ENCODE peak calls at places on chromosomes 11 and 22, in six cellular contexts. One of them, this sample, is unnamed.

GRCh38 chr11:70210051-70210501 is 7.0 kb downstream of the FADD start:
- DNase-seq in stomach: no peak
- DNase-seq in HFFc6: no peak
- DNase-seq in CD8-positive, alpha-beta T cell: no peak
- DNase-seq in nephron progenitor cell: no peak
- DNase-seq in fibroblast of mammary gland: peak
- DNase-seq in this sample: no peak

GRCh38 chr11:62410972-62411371 is 7.9 kb upstream of the SCGB1A1 start:
- DNase-seq in stomach: no peak
- DNase-seq in HFFc6: no peak
- DNase-seq in CD8-positive, alpha-beta T cell: no peak
- DNase-seq in nephron progenitor cell: no peak
- DNase-seq in fibroblast of mammary gland: no peak
- DNase-seq in this sample: no peak

GRCh38 chr11:3224730-3225098 is 6.1 kb upstream of the MRGPRG start:
- DNase-seq in stomach: no peak
- DNase-seq in HFFc6: no peak
- DNase-seq in CD8-positive, alpha-beta T cell: no peak
- DNase-seq in nephron progenitor cell: peak
- DNase-seq in fibroblast of mammary gland: no peak
- DNase-seq in this sample: no peak

GRCh38 chr11:96337541-96338530 is 5.2 kb downstream of the MAML2 start:
- DNase-seq in stomach: no peak
- DNase-seq in HFFc6: no peak
- DNase-seq in CD8-positive, alpha-beta T cell: no peak
- DNase-seq in nephron progenitor cell: no peak
- DNase-seq in fibroblast of mammary gland: peak
- DNase-seq in this sample: no peak

GRCh38 chr22:19117111-19117512 is 5.1 kb downstream of the DGCR2 start:
- DNase-seq in stomach: no peak
- DNase-seq in HFFc6: no peak
- DNase-seq in CD8-positive, alpha-beta T cell: no peak
- DNase-seq in nephron progenitor cell: no peak
- DNase-seq in fibroblast of mammary gland: no peak
- DNase-seq in this sample: no peak

GRCh38 chr22:19527861-19528417 is 3.7 kb upstream of the CLDN5 start:
- DNase-seq in stomach: no peak
- DNase-seq in HFFc6: peak
- DNase-seq in CD8-positive, alpha-beta T cell: no peak
- DNase-seq in nephron progenitor cell: no peak
- DNase-seq in fibroblast of mammary gland: peak
- DNase-seq in this sample: no peak

GRCh38 chr22:20951151-20951931 is 15.7 kb upstream of the AIFM3 start:
- DNase-seq in stomach: no peak
- DNase-seq in HFFc6: no peak
- DNase-seq in CD8-positive, alpha-beta T cell: no peak
- DNase-seq in nephron progenitor cell: no peak
- DNase-seq in fibroblast of mammary gland: no peak
- DNase-seq in this sample: no peak

GRCh38 chr11:68652683-68653156 is 31.6 kb upstream of the GAL start:
- DNase-seq in stomach: no peak
- DNase-seq in HFFc6: no peak
- DNase-seq in CD8-positive, alpha-beta T cell: no peak
- DNase-seq in nephron progenitor cell: no peak
- DNase-seq in fibroblast of mammary gland: no peak
- DNase-seq in this sample: no peak

GRCh38 chr11:64644348-64645242 is 53.6 kb downstream of the SLC22A12 start:
- DNase-seq in stomach: no peak
- DNase-seq in HFFc6: no peak
- DNase-seq in CD8-positive, alpha-beta T cell: no peak
- DNase-seq in nephron progenitor cell: peak
- DNase-seq in fibroblast of mammary gland: no peak
- DNase-seq in this sample: no peak

GRCh38 chr11:29773656-29774264 is 243.1 kb downstream of the KCNA4 start:
- DNase-seq in stomach: no peak
- DNase-seq in HFFc6: no peak
- DNase-seq in CD8-positive, alpha-beta T cell: no peak
- DNase-seq in nephron progenitor cell: no peak
- DNase-seq in fibroblast of mammary gland: peak
- DNase-seq in this sample: no peak

GRCh38 chr11:3044004-3044403 is 13.2 kb downstream of the CARS1 start:
- DNase-seq in stomach: no peak
- DNase-seq in HFFc6: no peak
- DNase-seq in CD8-positive, alpha-beta T cell: no peak
- DNase-seq in nephron progenitor cell: no peak
- DNase-seq in fibroblast of mammary gland: peak
- DNase-seq in this sample: no peak

GRCh38 chr11:2440646-2441045 is 3.7 kb downstream of the TRPM5 start:
- DNase-seq in stomach: no peak
- DNase-seq in HFFc6: no peak
- DNase-seq in CD8-positive, alpha-beta T cell: no peak
- DNase-seq in nephron progenitor cell: no peak
- DNase-seq in fibroblast of mammary gland: no peak
- DNase-seq in this sample: no peak

GRCh38 chr22:27790396-27791216 is 10.9 kb downstream of the MN1 start:
- DNase-seq in stomach: no peak
- DNase-seq in HFFc6: no peak
- DNase-seq in CD8-positive, alpha-beta T cell: no peak
- DNase-seq in nephron progenitor cell: peak
- DNase-seq in fibroblast of mammary gland: no peak
- DNase-seq in this sample: no peak

GRCh38 chr11:91804057-91804456 is 420.6 kb upstream of the FAT3 start:
- DNase-seq in stomach: no peak
- DNase-seq in HFFc6: no peak
- DNase-seq in CD8-positive, alpha-beta T cell: no peak
- DNase-seq in nephron progenitor cell: no peak
- DNase-seq in fibroblast of mammary gland: no peak
- DNase-seq in this sample: no peak

DNA sequence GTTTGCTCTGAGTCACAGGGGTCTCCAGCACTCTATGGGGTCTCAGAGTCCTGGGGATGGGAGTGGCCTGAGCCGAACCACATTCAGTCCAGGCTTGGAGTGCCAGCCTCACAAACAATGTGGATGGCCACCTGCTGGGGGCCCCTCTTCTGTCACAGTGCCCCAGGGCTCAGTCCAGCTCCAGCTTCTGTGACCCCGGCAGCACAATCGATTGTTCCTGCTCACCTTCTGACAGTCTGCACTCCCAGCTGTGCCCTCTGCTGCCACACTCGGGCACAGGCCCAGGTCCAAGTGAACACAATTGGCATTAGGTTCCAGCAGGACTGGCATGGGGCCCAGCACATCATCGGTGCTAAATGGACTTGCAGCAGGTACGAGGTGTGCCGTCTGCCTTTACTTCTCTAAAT is 84.8 kb downstream of the TP53I11 start:
- DNase-seq in stomach: peak
- DNase-seq in HFFc6: no peak
- DNase-seq in CD8-positive, alpha-beta T cell: no peak
- DNase-seq in nephron progenitor cell: no peak
- DNase-seq in fibroblast of mammary gland: no peak
- DNase-seq in this sample: peak
- TF ChIP-seq CTCF in stomach: no peak
- TF ChIP-seq CTCF in HFFc6: no peak
- TF ChIP-seq CTCF in CD8-positive, alpha-beta T cell: no peak
- TF ChIP-seq CTCF in nephron progenitor cell: no peak
- TF ChIP-seq CTCF in fibroblast of mammary gland: no peak
- TF ChIP-seq CTCF in this sample: no peak

GRCh38 chr22:22030493-22031182 is 48.1 kb upstream of the TOP3B start:
- DNase-seq in stomach: no peak
- DNase-seq in HFFc6: no peak
- DNase-seq in CD8-positive, alpha-beta T cell: no peak
- DNase-seq in nephron progenitor cell: peak
- DNase-seq in fibroblast of mammary gland: no peak
- DNase-seq in this sample: peak
- TF ChIP-seq CTCF in stomach: no peak
- TF ChIP-seq CTCF in HFFc6: peak
- TF ChIP-seq CTCF in CD8-positive, alpha-beta T cell: no peak
- TF ChIP-seq CTCF in nephron progenitor cell: peak
- TF ChIP-seq CTCF in fibroblast of mammary gland: peak
- TF ChIP-seq CTCF in this sample: peak

GRCh38 chr11:8196749-8197148 is 27.9 kb upstream of the RIC3 start:
- DNase-seq in stomach: no peak
- DNase-seq in HFFc6: no peak
- DNase-seq in CD8-positive, alpha-beta T cell: no peak
- DNase-seq in nephron progenitor cell: no peak
- DNase-seq in fibroblast of mammary gland: no peak
- DNase-seq in this sample: no peak

GRCh38 chr11:8192896-8193209 is 24.0 kb upstream of the RIC3 start:
- DNase-seq in stomach: no peak
- DNase-seq in HFFc6: no peak
- DNase-seq in CD8-positive, alpha-beta T cell: no peak
- DNase-seq in nephron progenitor cell: no peak
- DNase-seq in fibroblast of mammary gland: no peak
- DNase-seq in this sample: no peak

GRCh38 chr11:8186429-8186828 is 17.6 kb upstream of the RIC3 start:
- DNase-seq in stomach: no peak
- DNase-seq in HFFc6: no peak
- DNase-seq in CD8-positive, alpha-beta T cell: no peak
- DNase-seq in nephron progenitor cell: no peak
- DNase-seq in fibroblast of mammary gland: no peak
- DNase-seq in this sample: no peak

DNA sequence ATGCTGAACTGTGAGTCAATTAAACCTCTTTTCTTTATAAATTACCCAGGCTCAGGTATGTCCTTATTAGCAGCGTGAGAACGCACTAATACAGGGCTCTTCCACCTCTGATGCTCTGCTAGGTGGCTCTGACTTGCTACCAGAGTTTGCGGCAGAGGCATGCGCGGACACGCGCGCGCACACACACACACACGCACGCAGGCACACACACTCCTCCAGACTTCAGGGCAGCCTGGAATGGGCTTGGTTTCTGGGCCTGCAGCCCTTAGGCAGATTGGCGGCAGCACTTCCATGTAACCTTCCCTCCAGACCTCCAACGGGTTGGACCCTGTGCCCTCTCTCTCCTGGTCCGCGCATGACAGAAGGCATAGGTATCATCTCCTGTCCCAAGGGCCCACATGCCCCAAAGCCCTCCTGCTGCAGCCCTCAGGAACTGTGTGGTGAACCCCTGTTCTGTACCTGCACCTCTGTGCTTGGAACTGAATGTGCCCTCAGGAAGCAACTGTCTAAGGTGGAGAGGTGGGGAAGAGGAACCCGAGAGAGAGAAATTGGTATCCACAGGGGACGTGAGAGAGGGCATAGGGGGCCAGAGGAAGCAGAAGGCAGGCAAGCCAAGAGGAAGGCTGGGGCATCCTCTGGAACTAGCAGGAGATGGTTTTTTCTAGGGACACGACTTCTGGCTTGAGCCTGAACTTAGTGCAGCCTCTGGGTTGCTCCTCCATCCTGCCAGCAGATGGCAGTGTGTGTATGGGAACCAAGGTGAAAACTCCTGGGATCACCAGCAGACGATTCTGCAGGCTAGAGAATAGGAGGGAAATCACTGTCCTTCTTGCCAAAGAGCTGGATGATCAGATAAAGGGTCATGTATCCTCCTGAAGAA is 23.4 kb upstream of the RIC3 start:
- DNase-seq in stomach: peak
- DNase-seq in HFFc6: peak
- DNase-seq in CD8-positive, alpha-beta T cell: peak
- DNase-seq in nephron progenitor cell: peak
- DNase-seq in fibroblast of mammary gland: peak
- DNase-seq in this sample: peak
- TF ChIP-seq CTCF in stomach: no peak
- TF ChIP-seq CTCF in HFFc6: peak
- TF ChIP-seq CTCF in CD8-positive, alpha-beta T cell: peak
- TF ChIP-seq CTCF in nephron progenitor cell: peak
- TF ChIP-seq CTCF in fibroblast of mammary gland: peak
- TF ChIP-seq CTCF in this sample: peak

GRCh38 chr11:34105079-34105956 is at the start of gene NAT10:
- DNase-seq in stomach: peak
- DNase-seq in HFFc6: peak
- DNase-seq in CD8-positive, alpha-beta T cell: peak
- DNase-seq in nephron progenitor cell: peak
- DNase-seq in fibroblast of mammary gland: peak
- DNase-seq in this sample: peak
- TF ChIP-seq CTCF in stomach: no peak
- TF ChIP-seq CTCF in HFFc6: peak
- TF ChIP-seq CTCF in CD8-positive, alpha-beta T cell: no peak
- TF ChIP-seq CTCF in nephron progenitor cell: no peak
- TF ChIP-seq CTCF in fibroblast of mammary gland: no peak
- TF ChIP-seq CTCF in this sample: no peak

GRCh38 chr22:37018815-37019308 is 385 bp downstream of the TST start:
- DNase-seq in stomach: peak
- DNase-seq in HFFc6: peak
- DNase-seq in CD8-positive, alpha-beta T cell: no peak
- DNase-seq in nephron progenitor cell: peak
- DNase-seq in fibroblast of mammary gland: peak
- DNase-seq in this sample: peak

GRCh38 chr22:37021041-37021440 is 1.5 kb downstream of the MPST start:
- DNase-seq in stomach: no peak
- DNase-seq in HFFc6: no peak
- DNase-seq in CD8-positive, alpha-beta T cell: no peak
- DNase-seq in nephron progenitor cell: no peak
- DNase-seq in fibroblast of mammary gland: no peak
- DNase-seq in this sample: no peak

GRCh38 chr22:37020192-37020479 is 594 bp downstream of the MPST start:
- DNase-seq in stomach: peak
- DNase-seq in HFFc6: peak
- DNase-seq in CD8-positive, alpha-beta T cell: no peak
- DNase-seq in nephron progenitor cell: no peak
- DNase-seq in fibroblast of mammary gland: peak
- DNase-seq in this sample: no peak

GRCh38 chr22:37018086-37018814 is 997 bp downstream of the TST start:
- DNase-seq in stomach: no peak
- DNase-seq in HFFc6: no peak
- DNase-seq in CD8-positive, alpha-beta T cell: no peak
- DNase-seq in nephron progenitor cell: no peak
- DNase-seq in fibroblast of mammary gland: no peak
- DNase-seq in this sample: no peak

GRCh38 chr22:37019309-37020191 is at the start of the genes MPST and TST:
- DNase-seq in stomach: peak
- DNase-seq in HFFc6: peak
- DNase-seq in CD8-positive, alpha-beta T cell: no peak
- DNase-seq in nephron progenitor cell: peak
- DNase-seq in fibroblast of mammary gland: peak
- DNase-seq in this sample: peak
- TF ChIP-seq CTCF in stomach: no peak
- TF ChIP-seq CTCF in HFFc6: peak
- TF ChIP-seq CTCF in CD8-positive, alpha-beta T cell: no peak
- TF ChIP-seq CTCF in nephron progenitor cell: no peak
- TF ChIP-seq CTCF in fibroblast of mammary gland: no peak
- TF ChIP-seq CTCF in this sample: peak